ENCODE peak calls at places on chromosomes 12 and 14, in five cellular contexts. One of them, this sample, is unnamed.

GRCh38 chr12:38905480-38906351 is at the start of gene CPNE8:
- DNase-seq in mucosa of gallbladder: peak
- DNase-seq in activated CD8-positive, alpha-beta T cell treated with anti-CD3 and anti-CD28 coated beads, Interleukin-2, amount 10 ng/mL, durations not matched to agents 7 days and 5 days: peak
- DNase-seq in transverse colon: peak
- DNase-seq in AG10803: peak
- DNase-seq in this sample: no peak

GRCh38 chr12:64814432-64814831 is 10.0 kb upstream of the TBC1D30 start:
- DNase-seq in mucosa of gallbladder: no peak
- DNase-seq in activated CD8-positive, alpha-beta T cell treated with anti-CD3 and anti-CD28 coated beads, Interleukin-2, amount 10 ng/mL, durations not matched to agents 7 days and 5 days: no peak
- DNase-seq in transverse colon: no peak
- DNase-seq in AG10803: no peak
- DNase-seq in this sample: no peak

GRCh38 chr14:25350802-25351201 is 300.9 kb upstream of the STXBP6 start:
- DNase-seq in mucosa of gallbladder: no peak
- DNase-seq in activated CD8-positive, alpha-beta T cell treated with anti-CD3 and anti-CD28 coated beads, Interleukin-2, amount 10 ng/mL, durations not matched to agents 7 days and 5 days: no peak
- DNase-seq in transverse colon: no peak
- DNase-seq in AG10803: no peak
- DNase-seq in this sample: no peak

GRCh38 chr14:52010173-52010693 is 20.9 kb downstream of the RTRAF start:
- DNase-seq in mucosa of gallbladder: no peak
- DNase-seq in activated CD8-positive, alpha-beta T cell treated with anti-CD3 and anti-CD28 coated beads, Interleukin-2, amount 10 ng/mL, durations not matched to agents 7 days and 5 days: no peak
- DNase-seq in transverse colon: no peak
- DNase-seq in AG10803: no peak
- DNase-seq in this sample: no peak

GRCh38 chr14:95519699-95520098 is 3.2 kb upstream of the SYNE3 start:
- DNase-seq in mucosa of gallbladder: no peak
- DNase-seq in activated CD8-positive, alpha-beta T cell treated with anti-CD3 and anti-CD28 coated beads, Interleukin-2, amount 10 ng/mL, durations not matched to agents 7 days and 5 days: peak
- DNase-seq in transverse colon: peak
- DNase-seq in AG10803: peak
- DNase-seq in this sample: peak

GRCh38 chr12:123049398-123050250 is 69.1 kb downstream of the ARL6IP4 start:
- DNase-seq in mucosa of gallbladder: no peak
- DNase-seq in activated CD8-positive, alpha-beta T cell treated with anti-CD3 and anti-CD28 coated beads, Interleukin-2, amount 10 ng/mL, durations not matched to agents 7 days and 5 days: no peak
- DNase-seq in transverse colon: no peak
- DNase-seq in AG10803: peak
- DNase-seq in this sample: no peak

GRCh38 chr12:21831671-21832357 is 57.3 kb upstream of the KCNJ8 start:
- DNase-seq in mucosa of gallbladder: no peak
- DNase-seq in activated CD8-positive, alpha-beta T cell treated with anti-CD3 and anti-CD28 coated beads, Interleukin-2, amount 10 ng/mL, durations not matched to agents 7 days and 5 days: no peak
- DNase-seq in transverse colon: peak
- DNase-seq in AG10803: peak
- DNase-seq in this sample: no peak

GRCh38 chr14:31700282-31701074 is 139.3 kb downstream of the NUBPL start:
- DNase-seq in mucosa of gallbladder: no peak
- DNase-seq in activated CD8-positive, alpha-beta T cell treated with anti-CD3 and anti-CD28 coated beads, Interleukin-2, amount 10 ng/mL, durations not matched to agents 7 days and 5 days: no peak
- DNase-seq in transverse colon: no peak
- DNase-seq in AG10803: no peak
- DNase-seq in this sample: no peak

GRCh38 chr12:117331691-117332090 is 29.7 kb downstream of the NOS1 start:
- DNase-seq in mucosa of gallbladder: no peak
- DNase-seq in activated CD8-positive, alpha-beta T cell treated with anti-CD3 and anti-CD28 coated beads, Interleukin-2, amount 10 ng/mL, durations not matched to agents 7 days and 5 days: no peak
- DNase-seq in transverse colon: no peak
- DNase-seq in AG10803: no peak
- DNase-seq in this sample: no peak

GRCh38 chr14:26403760-26404159 is 194.1 kb downstream of the NOVA1 start:
- DNase-seq in mucosa of gallbladder: no peak
- DNase-seq in activated CD8-positive, alpha-beta T cell treated with anti-CD3 and anti-CD28 coated beads, Interleukin-2, amount 10 ng/mL, durations not matched to agents 7 days and 5 days: no peak
- DNase-seq in transverse colon: no peak
- DNase-seq in AG10803: no peak
- DNase-seq in this sample: no peak

GRCh38 chr12:13339538-13339937 is 143.0 kb downstream of the EMP1 start:
- DNase-seq in mucosa of gallbladder: no peak
- DNase-seq in activated CD8-positive, alpha-beta T cell treated with anti-CD3 and anti-CD28 coated beads, Interleukin-2, amount 10 ng/mL, durations not matched to agents 7 days and 5 days: no peak
- DNase-seq in transverse colon: no peak
- DNase-seq in AG10803: peak
- DNase-seq in this sample: no peak

GRCh38 chr12:42372154-42372791 is 46.3 kb downstream of the PPHLN1 start:
- DNase-seq in mucosa of gallbladder: no peak
- DNase-seq in activated CD8-positive, alpha-beta T cell treated with anti-CD3 and anti-CD28 coated beads, Interleukin-2, amount 10 ng/mL, durations not matched to agents 7 days and 5 days: peak
- DNase-seq in transverse colon: no peak
- DNase-seq in AG10803: peak
- DNase-seq in this sample: no peak

GRCh38 chr12:89353188-89353822 is 1.0 kb upstream of the DUSP6 start:
- DNase-seq in mucosa of gallbladder: peak
- DNase-seq in activated CD8-positive, alpha-beta T cell treated with anti-CD3 and anti-CD28 coated beads, Interleukin-2, amount 10 ng/mL, durations not matched to agents 7 days and 5 days: peak
- DNase-seq in transverse colon: peak
- DNase-seq in AG10803: peak
- DNase-seq in this sample: peak